ENCODE peak calls at places on chromosome 9, in eight cellular contexts. B is K562, Q is GM12878, C is GM23338, Z is HCT116, F is endothelial cell of umbilical vein, P is HepG2, N is H1. R is an unnamed sample.

GRCh38 chr9:19926774-19927173 is 137.9 kb upstream of the SLC24A2 start:
- DNase-seq in Q (no peak), Z (no peak), N (no peak), F (no peak), P (no peak), B (no peak), C (no peak), R (no peak)

GRCh38 chr9:79583957-79584654 is 12.3 kb downstream of the TLE4 start:
- DNase-seq in N (no peak), B (peak), F (no peak), P (no peak), Z (no peak), Q (no peak), C (peak), R (no peak)

GRCh38 chr9:135123735-135124134 is 36.3 kb downstream of the OLFM1 start:
- DNase-seq in Q (no peak), C (no peak), P (no peak), N (no peak), B (no peak), F (no peak), Z (no peak), R (no peak)

GRCh38 chr9:128610889-128611288 is 45.8 kb downstream of the DYNC2I2 start:
- DNase-seq in N (no peak), P (no peak), C (no peak), B (no peak), Q (no peak), F (no peak), Z (no peak), R (no peak)

GRCh38 chr9:35522189-35522588 is 32.3 kb downstream of the RUSC2 start:
- DNase-seq in P (no peak), F (no peak), Q (no peak), Z (no peak), N (no peak), B (peak), C (peak), R (no peak)

GRCh38 chr9:109975574-109976327 is 195.8 kb downstream of the PALM2AKAP2 start:
- DNase-seq in Q (no peak), P (no peak), Z (no peak), B (no peak), N (no peak), F (no peak), C (no peak), R (no peak)

GRCh38 chr9:83239787-83240186 is 176.8 kb upstream of the RASEF start:
- DNase-seq in Z (no peak), C (no peak), F (peak), N (no peak), P (no peak), Q (no peak), B (no peak), R (no peak)

GRCh38 chr9:378263-378662 is 163.6 kb downstream of the DOCK8 start:
- DNase-seq in N (no peak), Q (no peak), C (no peak), Z (no peak), B (no peak), P (no peak), F (no peak), R (no peak)

GRCh38 chr9:106843361-106843760 is 19.6 kb upstream of the ZNF462 start:
- DNase-seq in B (no peak), F (peak), P (no peak), C (no peak), Z (no peak), Q (no peak), N (no peak), R (no peak)

GRCh38 chr9:106846847-106847246 is 16.1 kb upstream of the ZNF462 start:
- DNase-seq in N (no peak), P (no peak), F (peak), Q (no peak), Z (no peak), B (no peak), C (no peak), R (no peak)

DNA sequence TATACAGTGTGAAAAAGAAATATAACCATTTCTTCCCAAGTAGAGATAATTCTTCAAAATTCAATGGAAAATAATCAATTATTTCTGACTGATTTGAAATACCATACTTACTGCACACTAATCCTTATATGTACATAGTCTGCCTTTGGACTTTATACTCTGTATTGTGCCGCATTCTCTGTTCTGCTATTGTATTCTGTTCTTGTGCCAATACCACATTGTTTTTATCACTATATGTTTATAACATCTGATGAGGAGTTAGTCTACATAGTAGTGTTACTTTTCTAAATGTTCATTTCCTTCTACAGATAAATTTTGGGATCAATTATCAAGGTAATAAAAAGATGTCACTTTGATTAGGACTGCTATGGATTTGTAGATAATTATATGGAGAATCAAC is 16.7 kb upstream of the ZNF462 start:
- DNase-seq in Q (no peak), F (no peak), P (no peak), N (no peak), Z (no peak), C (no peak), B (no peak), R (no peak)
- TF ChIP-seq POLR2AphosphoS5 in Q (no peak), F (no peak), P (no peak), N (no peak), Z (no peak), C (no peak), B (no peak), R (no peak)

DNA sequence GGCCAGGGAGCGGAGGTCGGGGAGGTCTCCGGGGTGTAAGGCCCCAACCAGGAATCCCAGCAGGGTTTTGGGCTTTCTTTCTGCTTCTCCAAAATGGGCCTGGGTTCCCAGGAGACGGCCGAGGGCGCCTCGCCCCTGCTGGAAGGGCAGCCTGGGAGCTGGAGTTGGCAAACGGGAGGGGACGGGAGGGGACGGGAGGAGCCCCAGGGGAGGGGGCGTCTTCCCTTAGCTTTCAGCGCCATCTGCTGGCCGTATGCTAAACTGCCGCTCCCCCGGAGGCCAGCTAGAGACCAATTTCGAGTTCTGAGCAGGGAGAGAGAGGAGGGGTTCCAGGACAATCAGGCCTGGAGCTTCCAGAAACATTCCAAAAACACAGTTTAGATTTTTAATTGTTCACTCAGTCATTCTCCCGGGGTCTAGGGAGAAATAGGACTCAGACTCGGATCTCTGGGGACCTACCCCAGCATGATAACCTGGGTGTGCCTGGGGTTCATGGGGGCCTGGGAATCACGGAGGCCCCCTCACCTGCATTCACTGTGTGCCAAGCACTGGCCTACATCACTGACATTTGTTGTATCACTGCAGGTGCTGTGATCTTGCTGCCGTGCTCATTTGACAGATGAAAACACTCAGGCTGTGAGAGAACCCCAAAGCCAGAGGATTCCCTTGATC is 23.0 kb upstream of the ZBTB43 start:
- DNase-seq in N (peak), P (peak), F (peak), Z (peak), Q (no peak), B (peak), C (peak), R (no peak)
- H3K4me3 ChIP-seq in N (no peak), P (no peak), F (no peak), Z (no peak), Q (no peak), B (no peak), C (peak), R (peak)

GRCh38 chr9:121601234-121601633 is 50.2 kb upstream of the DAB2IP start:
- DNase-seq in Z (no peak), F (no peak), B (no peak), N (no peak), P (peak), C (no peak), Q (no peak), R (no peak)

GRCh38 chr9:121598167-121599000 is 53.0 kb upstream of the DAB2IP start:
- DNase-seq in N (peak), C (peak), B (no peak), P (no peak), Z (peak), F (no peak), Q (no peak), R (no peak)

GRCh38 chr9:121597693-121598166 is 53.7 kb upstream of the DAB2IP start:
- DNase-seq in N (no peak), Q (no peak), C (peak), P (no peak), F (no peak), B (no peak), Z (no peak), R (no peak)

GRCh38 chr9:121599186-121599871 is 52.1 kb upstream of the DAB2IP start:
- DNase-seq in F (no peak), Z (peak), C (peak), N (peak), P (peak), B (no peak), Q (no peak), R (no peak)

DNA sequence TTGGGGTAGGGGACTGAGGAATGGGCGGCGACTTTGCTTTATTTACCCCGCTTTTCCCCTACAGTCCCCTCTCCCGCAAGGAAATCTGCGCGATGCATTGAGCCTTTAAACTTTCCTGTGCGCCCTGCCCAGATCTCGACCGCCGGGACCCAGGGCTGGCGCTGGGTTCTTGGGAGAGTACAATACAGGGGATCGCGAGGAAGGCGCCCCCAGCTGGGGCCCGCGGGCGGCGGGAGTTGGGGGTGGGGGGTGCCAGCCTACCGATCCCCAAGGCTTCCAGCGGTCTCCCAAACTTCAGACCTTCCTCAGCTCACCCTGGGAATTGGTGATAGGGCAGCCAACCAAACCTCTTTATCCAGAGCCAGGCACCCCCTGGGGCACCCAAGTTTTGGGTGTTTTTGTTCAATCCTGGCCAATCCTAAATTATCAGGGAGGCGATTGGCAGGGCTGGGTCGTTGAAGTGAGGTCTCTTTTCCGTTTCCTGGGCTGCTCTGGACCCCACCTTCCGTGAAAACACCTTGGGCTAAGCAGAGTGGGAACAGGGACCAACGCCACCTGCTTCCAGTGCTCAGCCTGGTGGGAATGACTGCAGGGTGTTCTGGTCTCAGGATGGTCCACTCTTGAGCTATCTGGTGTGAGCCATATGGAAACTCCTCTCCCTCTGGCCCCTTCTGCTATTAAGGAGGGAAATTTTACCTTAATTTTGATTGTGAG is 51.4 kb upstream of the DAB2IP start:
- DNase-seq in P (no peak), Q (no peak), B (no peak), F (no peak), N (peak), C (peak), Z (no peak), R (no peak)
- TF ChIP-seq EZH2 in P (no peak), Q (no peak), B (no peak), F (peak), N (no peak), C (no peak), Z (no peak), R (peak)

DNA sequence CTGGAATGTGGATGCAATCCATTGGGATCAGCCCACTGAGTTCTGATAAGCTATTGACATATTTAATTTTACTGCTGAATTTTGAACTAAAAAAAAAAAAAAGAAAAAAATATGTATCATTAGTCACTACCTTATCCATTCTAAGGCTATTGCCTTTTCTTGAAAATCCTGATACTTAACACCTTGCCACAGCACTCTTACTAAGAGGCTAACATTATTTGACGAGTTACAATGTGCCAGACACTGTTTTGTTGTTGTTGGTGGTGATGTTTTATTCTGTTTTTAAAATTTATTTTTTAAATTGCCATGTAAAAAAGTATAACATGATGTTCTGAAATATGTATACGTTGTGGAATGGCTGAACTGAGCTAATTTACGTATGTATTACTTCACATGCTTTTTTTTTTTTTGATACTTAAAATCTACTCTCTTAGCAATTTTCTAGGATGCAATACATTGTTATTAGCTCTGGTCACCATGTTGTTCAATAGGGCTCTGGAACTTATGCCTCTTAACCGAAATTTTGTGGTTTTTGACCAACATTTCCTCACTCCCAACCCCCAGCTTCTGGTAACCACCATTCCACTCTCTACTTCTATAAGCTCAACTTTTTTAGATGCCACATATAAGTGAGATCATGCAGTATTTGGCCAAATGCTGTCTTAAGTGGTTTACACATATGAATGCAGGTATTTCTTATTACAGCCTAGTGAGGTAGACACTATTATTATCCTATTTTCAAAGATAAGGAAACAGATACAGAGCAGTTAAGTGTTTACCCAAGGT is 134.8 kb upstream of the PCA3 start:
- DNase-seq in F (no peak), P (no peak), Q (no peak), B (no peak), C (no peak), N (no peak), Z (no peak), R (no peak)
- TF ChIP-seq POLR2AphosphoS5 in F (no peak), P (no peak), Q (no peak), B (no peak), C (no peak), N (no peak), Z (no peak), R (no peak)

DNA sequence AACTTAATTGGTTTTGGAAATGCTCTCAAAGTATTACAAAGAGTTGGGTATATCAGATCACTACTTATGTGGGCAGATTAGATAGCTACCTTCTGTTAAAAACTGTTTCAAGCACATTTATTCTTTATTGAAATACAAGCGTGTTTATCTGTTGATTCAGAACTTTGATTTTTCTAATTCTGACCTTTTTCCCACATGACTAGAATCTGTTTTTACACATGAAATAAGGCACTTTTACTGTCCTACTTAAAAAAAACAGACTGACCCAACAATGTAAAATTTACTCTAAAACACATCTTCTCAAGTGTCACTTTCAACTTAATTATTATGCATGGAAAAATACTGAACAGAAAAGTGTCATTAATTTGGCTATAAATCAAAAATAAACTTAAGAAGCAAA is 4.8 kb downstream of the NR6A1 start:
- DNase-seq in Q (no peak), P (no peak), Z (no peak), F (no peak), B (no peak), C (no peak), N (no peak), R (no peak)
- H3K4me3 ChIP-seq in Q (no peak), P (no peak), Z (no peak), F (no peak), B (no peak), C (peak), N (peak), R (no peak)

R was measured in SK-N-MC.